ENCODE peak calls at places on chromosomes 7 and 10, in nine cellular contexts. S is naive thymus-derived CD8-positive, alpha-beta T cell; A is SK-N-SH; B is MG63; N is AML-193; T is progenitor cell of endocrine pancreas; I is NCI-H2029 treated with DMSO at 0.1 percent for 48 hours; J is bronchial epithelial cell; V is fibroblast of gingiva. D is an unnamed sample.

GRCh38 chr10:86346169-86346793 is 20.3 kb downstream of the GRID1 start:
- DNase-seq in S (no peak), A (peak; percentile 92), B (no peak), N (no peak), T (no peak), I (no peak), J (no peak), V (no peak), D (no peak)

GRCh38 chr10:6044651-6045599 is 17.2 kb downstream of the IL2RA start:
- DNase-seq in S (no peak), A (no peak), B (no peak), N (no peak), T (no peak), I (no peak), J (no peak), V (no peak), D (no peak)

GRCh38 chr10:27504897-27505457 is 873 bp downstream of the RAB18 start:
- DNase-seq in S (no peak), A (no peak), B (no peak), N (no peak), T (no peak), I (no peak), J (peak; percentile 69), V (peak; percentile 8), D (no peak)

GRCh38 chr10:24973163-24973562 is 20.8 kb upstream of the PRTFDC1 start:
- DNase-seq in S (no peak), A (no peak), B (no peak), N (no peak), T (no peak), I (no peak), J (no peak), V (no peak), D (no peak)

GRCh38 chr7:66873476-66873875 is 47.5 kb upstream of the TMEM248 start:
- DNase-seq in S (no peak), A (no peak), B (no peak), N (no peak), T (no peak), I (no peak), J (no peak), V (no peak), D (no peak)

GRCh38 chr7:87474533-87475358 is 734 bp downstream of the ABCB4 start:
- DNase-seq in S (peak; percentile 18), A (peak; percentile 35), B (no peak), N (no peak), T (no peak), I (no peak), J (no peak), V (peak; percentile 20), D (peak; percentile 14)

GRCh38 chr10:79378647-79379511 is 31.6 kb downstream of the PPIF start:
- DNase-seq in S (no peak), A (no peak), B (no peak), N (no peak), T (peak; percentile 3), I (no peak), J (no peak), V (no peak), D (no peak)

GRCh38 chr7:24059775-24060174 is 224.2 kb upstream of the NPY start:
- DNase-seq in S (no peak), A (no peak), B (no peak), N (no peak), T (no peak), I (no peak), J (no peak), V (no peak), D (no peak)

GRCh38 chr7:150449206-150449956 is 1.0 kb upstream of the GIMAP8 start:
- DNase-seq in S (no peak), A (no peak), B (no peak), N (no peak), T (no peak), I (no peak), J (no peak), V (no peak), D (no peak)

GRCh38 chr10:63819753-63820347 is 298.6 kb downstream of the REEP3 start:
- DNase-seq in S (no peak), A (peak; percentile 62), B (peak; percentile 58), N (peak; percentile 0), T (peak; percentile 37), I (no peak), J (peak; percentile 58), V (peak; percentile 53), D (no peak)

GRCh38 chr7:147903871-147904576 is 686.5 kb upstream of the C7orf33 start:
- DNase-seq in S (no peak), A (no peak), B (no peak), N (no peak), T (no peak), I (no peak), J (no peak), V (no peak), D (no peak)

GRCh38 chr7:157297071-157297638 is 39.6 kb upstream of the DNAJB6 start:
- DNase-seq in S (no peak), A (peak; percentile 22), B (no peak), N (no peak), T (no peak), I (no peak), J (no peak), V (no peak), D (no peak)

GRCh38 chr7:117724898-117725297 is 148.3 kb downstream of the CTTNBP2 start:
- DNase-seq in S (no peak), A (no peak), B (no peak), N (no peak), T (no peak), I (no peak), J (no peak), V (no peak), D (no peak)

GRCh38 chr7:99624487-99624886 is 7.7 kb downstream of the ZSCAN25 start:
- DNase-seq in S (peak; percentile 53), A (no peak), B (no peak), N (no peak), T (no peak), I (no peak), J (no peak), V (no peak), D (no peak)

GRCh38 chr7:51326646-51327286 is 10.2 kb upstream of the COBL start:
- DNase-seq in S (no peak), A (no peak), B (no peak), N (no peak), T (no peak), I (no peak), J (no peak), V (no peak), D (no peak)

GRCh38 chr10:73110345-73110849 is at the start of gene NUDT13:
- DNase-seq in S (peak; percentile 26), A (peak; percentile 79), B (no peak), N (peak; percentile 80), T (peak; percentile 15), I (peak; percentile 41), J (peak; percentile 77), V (peak; percentile 53), D (peak; percentile 36)

GRCh38 chr7:76358053-76358477 is 726 bp downstream of the YWHAG start:
- DNase-seq in S (peak; percentile 49), A (peak; percentile 74), B (peak; percentile 59), N (peak; percentile 35), T (peak; percentile 12), I (peak; percentile 3), J (no peak), V (no peak), D (no peak)

GRCh38 chr10:98748298-98748697 is 301.6 kb upstream of the HPS1 start:
- DNase-seq in S (no peak), A (peak; percentile 24), B (no peak), N (peak; percentile 20), T (no peak), I (no peak), J (peak; percentile 40), V (peak; percentile 17), D (no peak)

GRCh38 chr7:155881471-155882350 is 69.4 kb upstream of the SHH start:
- DNase-seq in S (no peak), A (no peak), B (no peak), N (no peak), T (no peak), I (no peak), J (no peak), V (no peak), D (no peak)

GRCh38 chr7:155722118-155722517 is 77.7 kb downstream of the RBM33 start:
- DNase-seq in S (no peak), A (no peak), B (no peak), N (no peak), T (no peak), I (no peak), J (no peak), V (no peak), D (no peak)

GRCh38 chr7:25725483-25725882 is 426.5 kb upstream of the NFE2L3 start:
- DNase-seq in S (no peak), A (no peak), B (no peak), N (no peak), T (no peak), I (no peak), J (no peak), V (no peak), D (no peak)

GRCh38 chr7:72710983-72711382 is 117.0 kb downstream of the TYW1B start:
- DNase-seq in S (no peak), A (no peak), B (no peak), N (no peak), T (no peak), I (no peak), J (no peak), V (no peak), D (no peak)

GRCh38 chr7:42235734-42236133 is 1.3 kb downstream of the GLI3 start:
- DNase-seq in S (no peak), A (no peak), B (peak; percentile 26), N (no peak), T (no peak), I (no peak), J (no peak), V (no peak), D (no peak)

GRCh38 chr7:108603922-108604684 is 34.4 kb downstream of the DNAJB9 start:
- DNase-seq in S (no peak), A (no peak), B (no peak), N (no peak), T (no peak), I (no peak), J (peak; percentile 25), V (no peak), D (no peak)

GRCh38 chr7:102273749-102274712 is 12.6 kb upstream of the SH2B2 start:
- DNase-seq in S (no peak), A (no peak), B (peak; percentile 68), N (no peak), T (no peak), I (no peak), J (peak; percentile 71), V (no peak), D (no peak)

GRCh38 chr10:132616170-132616994 is 78.8 kb downstream of the INPP5A start:
- DNase-seq in S (no peak), A (no peak), B (no peak), N (no peak), T (no peak), I (no peak), J (no peak), V (no peak), D (no peak)

GRCh38 chr10:23370106-23370505 is 25.5 kb upstream of the C10orf67 start:
- DNase-seq in S (no peak), A (no peak), B (no peak), N (no peak), T (no peak), I (no peak), J (peak; percentile 60), V (no peak), D (no peak)

GRCh38 chr10:123582084-123582989 is 83.8 kb upstream of the GPR26 start:
- DNase-seq in S (peak; percentile 48), A (peak; percentile 77), B (peak; percentile 64), N (peak; percentile 33), T (peak; percentile 76), I (no peak), J (peak; percentile 56), V (peak; percentile 49), D (peak; percentile 58)

GRCh38 chr7:90520484-90520883 is 51.0 kb downstream of the PTTG1IP2 start:
- DNase-seq in S (no peak), A (no peak), B (no peak), N (no peak), T (no peak), I (no peak), J (peak; percentile 41), V (no peak), D (no peak)

GRCh38 chr10:103542764-103543616 is 49.5 kb downstream of the NEURL1 start:
- DNase-seq in S (no peak), A (peak; percentile 82), B (peak; percentile 47), N (peak; percentile 14), T (no peak), I (no peak), J (peak; percentile 32), V (peak; percentile 14), D (no peak)

GRCh38 chr7:30184804-30185487 is 50.2 kb downstream of the MTURN start:
- DNase-seq in S (no peak), A (no peak), B (no peak), N (no peak), T (no peak), I (no peak), J (no peak), V (peak; percentile 34), D (no peak)